ENCODE peak calls at places on chromosomes 4 and X, in eight cellular contexts. R, J, W, L, Q, P, B and M are unnamed samples.
A peak's percentile ranks its signal among the peaks of the same experiment; 100 is the strongest.

GRCh38 chrX:39381446-39381845 is 580.2 kb downstream of the MID1IP1 start:
- DNase-seq in P (no peak), W (no peak), L (no peak), R (no peak), B (no peak), Q (no peak), J (no peak), M (no peak)

GRCh38 chrX:78746496-78746895 is 1.0 kb upstream of the LPAR4 start:
- DNase-seq in B (no peak), L (no peak), R (no peak), P (no peak), Q (no peak), J (no peak), W (no peak), M (no peak)

GRCh38 chr4:7845493-7846124 is 94.1 kb downstream of the AFAP1 start:
- DNase-seq in W (peak; percentile 44), J (no peak), B (no peak), R (no peak), Q (no peak), L (no peak), P (no peak), M (no peak)

GRCh38 chr4:61461956-61462355 is 261.8 kb downstream of the ADGRL3 start:
- DNase-seq in R (no peak), L (no peak), P (no peak), B (no peak), J (no peak), Q (no peak), W (no peak), M (no peak)

GRCh38 chr4:16082424-16083216 is 1.2 kb downstream of the PROM1 start:
- DNase-seq in R (no peak), P (peak; percentile 25), J (no peak), L (no peak), B (no peak), W (peak; percentile 17), Q (no peak), M (no peak)

GRCh38 chr4:33063238-33063637 is 2343.1 kb downstream of the PCDH7 start:
- DNase-seq in Q (no peak), R (no peak), J (peak; percentile 49), P (peak; percentile 69), W (peak; percentile 27), L (peak; percentile 42), B (no peak), M (no peak)

GRCh38 chr4:137394000-137394399 is 138.3 kb downstream of the PCDH18 start:
- DNase-seq in J (no peak), R (no peak), Q (no peak), L (no peak), B (no peak), W (no peak), P (peak; percentile 23), M (no peak)

GRCh38 chr4:68366600-68366999 is 16.7 kb upstream of the YTHDC1 start:
- DNase-seq in Q (no peak), R (no peak), W (peak; percentile 29), P (no peak), L (no peak), J (peak; percentile 78), B (no peak), M (no peak)

GRCh38 chr4:141587897-141588296 is 48.5 kb upstream of the IL15 start:
- DNase-seq in L (peak; percentile 68), B (no peak), Q (no peak), R (no peak), W (peak; percentile 32), J (no peak), P (peak; percentile 9), M (no peak)

GRCh38 chr4:38600575-38600974 is 63.4 kb upstream of the KLF3 start:
- DNase-seq in P (no peak), B (no peak), W (no peak), J (no peak), L (no peak), Q (no peak), R (no peak), M (no peak)

GRCh38 chr4:134408897-134409296 is 207.3 kb upstream of the PABPC4L start:
- DNase-seq in B (no peak), L (no peak), J (no peak), P (no peak), W (no peak), Q (no peak), R (no peak), M (no peak)

GRCh38 chr4:75698162-75698962 is 25.2 kb upstream of the G3BP2 start:
- DNase-seq in R (no peak), W (no peak), L (no peak), J (no peak), B (no peak), P (no peak), Q (no peak), M (no peak)

GRCh38 chrX:302975-303374 is 15.6 kb downstream of the GTPBP6 start:
- DNase-seq in L (no peak), P (peak; percentile 16), Q (no peak), R (no peak), W (no peak), B (no peak), J (no peak), M (no peak)

GRCh38 chrX:750812-751211 is 120.2 kb downstream of the SHOX start:
- DNase-seq in P (no peak), R (no peak), J (no peak), B (no peak), Q (no peak), W (no peak), L (no peak), M (no peak)

GRCh38 chr4:40305329-40306193 is 29.6 kb upstream of the CHRNA9 start:
- DNase-seq in P (no peak), W (no peak), J (no peak), R (no peak), B (no peak), Q (peak; percentile 47), L (no peak), M (no peak)

GRCh38 chrX:15310117-15310516 is 5.3 kb downstream of the ASB11 start:
- DNase-seq in R (no peak), L (no peak), P (peak; percentile 11), W (peak; percentile 62), B (no peak), J (no peak), Q (no peak), M (no peak)

GRCh38 chrX:120457766-120458180 is 11.3 kb downstream of the LAMP2 start:
- DNase-seq in J (peak; percentile 43), W (peak; percentile 94), B (no peak), P (peak; percentile 87), R (no peak), Q (no peak), L (peak; percentile 85), M (no peak)

GRCh38 chr4:58658701-58659100 is 1548.5 kb upstream of the IGFBP7 start:
- DNase-seq in P (no peak), J (no peak), B (no peak), W (no peak), R (no peak), L (no peak), Q (no peak), M (no peak)

GRCh38 chrX:19879742-19880378 is 7.5 kb downstream of the SH3KBP1 start:
- DNase-seq in J (no peak), B (no peak), R (no peak), P (no peak), Q (no peak), L (no peak), W (no peak), M (no peak)

GRCh38 chr4:92334716-92335350 is 31.1 kb downstream of the GRID2 start:
- DNase-seq in P (no peak), L (no peak), J (no peak), R (no peak), B (no peak), Q (no peak), W (no peak), M (no peak)

GRCh38 chrX:40778861-40779575 is 43.7 kb upstream of the MED14 start:
- DNase-seq in B (no peak), L (peak; percentile 71), P (peak; percentile 69), Q (no peak), J (peak; percentile 11), W (peak; percentile 46), R (no peak), M (no peak)

GRCh38 chr4:1380368-1381151 is 25.7 kb downstream of the NKX1-1 start:
- DNase-seq in L (no peak), J (no peak), B (no peak), R (peak; percentile 9), P (no peak), Q (no peak), W (no peak), M (no peak)

GRCh38 chr4:32499176-32499575 is 1779.0 kb downstream of the PCDH7 start:
- DNase-seq in R (no peak), B (no peak), P (peak; percentile 42), J (peak; percentile 93), Q (no peak), W (peak; percentile 1), L (peak; percentile 37), M (no peak)

GRCh38 chr4:81715335-81715734 is 243.6 kb upstream of the RASGEF1B start:
- DNase-seq in P (no peak), B (no peak), R (no peak), W (no peak), Q (no peak), L (no peak), J (no peak), M (no peak)

GRCh38 chr4:145177906-145178538 is 2.4 kb downstream of the OTUD4 start:
- DNase-seq in R (no peak), J (no peak), B (no peak), L (peak; percentile 43), P (peak; percentile 58), Q (no peak), W (peak; percentile 15), M (no peak)

GRCh38 chrX:49184294-49185061 is 1.7 kb downstream of the PRICKLE3 start:
- DNase-seq in Q (no peak), R (peak; percentile 90), L (peak; percentile 94), P (peak; percentile 92), B (no peak), J (peak; percentile 83), W (peak; percentile 33), M (no peak)

GRCh38 chr4:56619160-56619559 is 61.9 kb downstream of the HOPX start:
- DNase-seq in L (peak; percentile 37), Q (no peak), R (no peak), P (no peak), B (no peak), J (peak; percentile 41), W (peak; percentile 41), M (no peak)

GRCh38 chrX:122739770-122740169 is 444.3 kb upstream of the GRIA3 start:
- DNase-seq in W (no peak), R (no peak), Q (no peak), J (no peak), L (no peak), P (peak; percentile 20), B (no peak), M (no peak)

GRCh38 chr4:5923306-5923830 is 30.5 kb upstream of the CRMP1 start:
- DNase-seq in R (no peak), Q (no peak), L (peak; percentile 3), J (no peak), W (no peak), B (no peak), P (no peak), M (no peak)

GRCh38 chr4:20251796-20252655 is at the start of gene SLIT2:
- DNase-seq in L (peak; percentile 83), R (peak; percentile 83), P (peak; percentile 88), Q (no peak), W (peak; percentile 75), J (peak; percentile 78), B (no peak), M (no peak)